ENCODE peak calls at places on chromosomes 13 and 19, in six cellular contexts. A, B, K, I, R and T are unnamed samples.

GRCh38 chr19:48418317-48419064 is 25.0 kb downstream of the GRIN2D start:
- DNase-seq in A (no peak), B (no peak), K (no peak), I (no peak), R (no peak), T (peak; percentile 40)

GRCh38 chr13:113093580-113094409 is 11.8 kb upstream of the F7 start:
- DNase-seq in A (no peak), B (no peak), K (no peak), I (no peak), R (no peak), T (no peak)

GRCh38 chr13:51328488-51328887 is 11.0 kb upstream of the SERPINE3 start:
- DNase-seq in A (no peak), B (no peak), K (no peak), I (no peak), R (no peak), T (no peak)

GRCh38 chr13:89865331-89865833 is 1482.1 kb upstream of the MIR17HG start:
- DNase-seq in A (no peak), B (no peak), K (no peak), I (no peak), R (no peak), T (no peak)

GRCh38 chr13:39197645-39198007 is 159.4 kb downstream of the NHLRC3 start:
- DNase-seq in A (no peak), B (no peak), K (no peak), I (no peak), R (no peak), T (no peak)

GRCh38 chr13:78934336-78934735 is 275.4 kb upstream of the OBI1 start:
- DNase-seq in A (no peak), B (no peak), K (no peak), I (no peak), R (no peak), T (no peak)

GRCh38 chr19:47272448-47273312 is 2.0 kb upstream of the INAFM1 start:
- DNase-seq in A (no peak), B (peak; percentile 57), K (no peak), I (no peak), R (no peak), T (no peak)

GRCh38 chr19:45761714-45762113 is 7.3 kb downstream of the SIX5 start:
- DNase-seq in A (no peak), B (no peak), K (peak; percentile 47), I (no peak), R (no peak), T (no peak)

GRCh38 chr13:100089633-100090032 is 740 bp downstream of the PCCA start:
- DNase-seq in A (peak; percentile 40), B (peak; percentile 18), K (no peak), I (no peak), R (no peak), T (no peak)

GRCh38 chr13:36414461-36414860 is 17.8 kb upstream of the CCNA1 start:
- DNase-seq in A (no peak), B (no peak), K (no peak), I (no peak), R (no peak), T (no peak)

GRCh38 chr19:29667941-29668340 is 2.7 kb downstream of the PLEKHF1 start:
- DNase-seq in A (no peak), B (no peak), K (no peak), I (no peak), R (no peak), T (no peak)

GRCh38 chr13:112143046-112143752 is 76.2 kb downstream of the SOX1 start:
- DNase-seq in A (no peak), B (no peak), K (no peak), I (no peak), R (no peak), T (no peak)